ENCODE peak calls at places on chromosomes 13 and 19, in ten cellular contexts. S is astrocyte of the spinal cord; H is cardiac muscle cell; Q is chondrocyte; V is T-cell; U is stimulated activated CD4-positive, alpha-beta T cell treated with anti-CD3 and anti-CD28 coated beads, Interleukin-4, amount 100 ng/mL, for 24 hours; C is T-helper 1 cell; I is lower leg skin; G is fibroblast of the conjunctiva; P is fibroblast of lung. A is an unnamed sample.

GRCh38 chr13:111371211-111371610 is 50.8 kb downstream of the TEX29 start:
- DNase-seq in S (no peak), H (peak; percentile 51), Q (no peak), V (no peak), U (no peak), C (no peak), I (no peak), G (peak; percentile 10), P (no peak), A (no peak)

GRCh38 chr19:46482645-46483044 is 11.3 kb upstream of the PNMA8A start:
- DNase-seq in S (no peak), H (peak; percentile 53), Q (no peak), V (no peak), U (no peak), C (no peak), I (no peak), G (no peak), P (peak; percentile 60), A (no peak)

GRCh38 chr13:30978981-30979956 is 46.8 kb downstream of the TEX26 start:
- DNase-seq in S (no peak), H (peak; percentile 46), Q (no peak), V (no peak), U (peak; percentile 42), C (peak; percentile 6), I (no peak), G (no peak), P (no peak), A (no peak)

GRCh38 chr19:15091918-15092753 is 10.1 kb downstream of the OR1I1 start:
- DNase-seq in S (peak; percentile 70), H (peak; percentile 81), Q (no peak), V (peak; percentile 30), U (peak; percentile 65), C (peak; percentile 53), I (no peak), G (peak; percentile 63), P (peak; percentile 50), A (no peak)

GRCh38 chr19:39506598-39506943 is 7.8 kb downstream of the DLL3 start:
- DNase-seq in S (no peak), H (no peak), Q (no peak), V (no peak), U (no peak), C (no peak), I (no peak), G (no peak), P (no peak), A (no peak)

GRCh38 chr13:30805603-30806011 is 70.3 kb downstream of the ALOX5AP start:
- DNase-seq in S (peak; percentile 38), H (peak; percentile 84), Q (no peak), V (no peak), U (no peak), C (no peak), I (peak; percentile 88), G (no peak), P (peak; percentile 77), A (no peak)

GRCh38 chr13:112807653-112808376 is 118.0 kb downstream of the ATP11A start:
- DNase-seq in S (no peak), H (no peak), Q (no peak), V (no peak), U (no peak), C (no peak), I (peak; percentile 65), G (no peak), P (no peak), A (no peak)

GRCh38 chr19:33432408-33433170 is 59.1 kb downstream of the CEBPG start:
- DNase-seq in S (no peak), H (no peak), Q (peak; percentile 54), V (no peak), U (no peak), C (no peak), I (no peak), G (no peak), P (no peak), A (no peak)

GRCh38 chr13:98265669-98266551 is 88.8 kb upstream of the RNF113B start:
- DNase-seq in S (peak; percentile 76), H (no peak), Q (no peak), V (no peak), U (no peak), C (no peak), I (no peak), G (no peak), P (peak; percentile 78), A (no peak)

GRCh38 chr13:50993371-50993770 is 83.8 kb downstream of the RNASEH2B start:
- DNase-seq in S (no peak), H (no peak), Q (no peak), V (no peak), U (no peak), C (no peak), I (no peak), G (no peak), P (no peak), A (no peak)

GRCh38 chr13:95564091-95564490 is 11.6 kb downstream of the CLDN10 start:
- DNase-seq in S (peak; percentile 18), H (peak; percentile 47), Q (no peak), V (no peak), U (no peak), C (no peak), I (no peak), G (no peak), P (no peak), A (no peak)

GRCh38 chr13:48069573-48069972 is 25.3 kb downstream of the MED4 start:
- DNase-seq in S (no peak), H (no peak), Q (no peak), V (no peak), U (no peak), C (no peak), I (no peak), G (no peak), P (no peak), A (no peak)

GRCh38 chr19:46950526-46951235 is 69.0 kb upstream of the NPAS1 start:
- DNase-seq in S (no peak), H (no peak), Q (no peak), V (no peak), U (no peak), C (no peak), I (no peak), G (no peak), P (no peak), A (no peak)

GRCh38 chr13:39603424-39603947 is 493 bp upstream of the LHFPL6 start:
- DNase-seq in S (peak; percentile 38), H (peak; percentile 40), Q (no peak), V (no peak), U (no peak), C (no peak), I (no peak), G (no peak), P (peak; percentile 34), A (no peak)

GRCh38 chr19:18208098-18208951 is 4.5 kb upstream of the RAB3A start:
- DNase-seq in S (no peak), H (peak; percentile 87), Q (no peak), V (peak; percentile 28), U (peak; percentile 59), C (peak; percentile 43), I (no peak), G (no peak), P (peak; percentile 67), A (peak; percentile 26)

GRCh38 chr19:42280761-42281174 is 11.7 kb downstream of the CIC start:
- DNase-seq in S (peak; percentile 70), H (no peak), Q (no peak), V (no peak), U (peak; percentile 39), C (no peak), I (peak; percentile 92), G (no peak), P (peak; percentile 76), A (no peak)

GRCh38 chr19:6802336-6803035 is 30.0 kb downstream of the VAV1 start:
- DNase-seq in S (no peak), H (peak; percentile 23), Q (no peak), V (peak; percentile 46), U (peak; percentile 73), C (peak; percentile 42), I (no peak), G (no peak), P (no peak), A (no peak)

GRCh38 chr13:31114641-31115040 is 47.1 kb downstream of the HSPH1 start:
- DNase-seq in S (no peak), H (no peak), Q (no peak), V (no peak), U (no peak), C (no peak), I (peak; percentile 64), G (no peak), P (no peak), A (no peak)

GRCh38 chr13:97944396-97945029 is 9.0 kb upstream of the IPO5 start:
- DNase-seq in S (peak; percentile 52), H (peak; percentile 59), Q (no peak), V (no peak), U (no peak), C (no peak), I (no peak), G (no peak), P (peak; percentile 63), A (no peak)